ENCODE peak calls at places on chromosomes 16 and 17, in six cellular contexts. L is H9, V is mesendoderm, A is IMR-90, X is mesenchymal stem cell, T is neuronal stem cell. I is an unnamed sample.
A peak's percentile ranks its signal among the peaks of the same experiment; 100 is the strongest.

GRCh38 chr17:16428098-16428882 is 12.9 kb downstream of the TRPV2 start:
- DNase-seq in L (peak; percentile 85), V (peak; percentile 70), A (peak; percentile 59), X (peak; percentile 59), T (no peak), I (peak; percentile 29)

GRCh38 chr17:7838291-7839075 is 4.5 kb downstream of the KDM6B start:
- DNase-seq in L (peak; percentile 78), V (peak; percentile 85), A (peak; percentile 78), X (peak; percentile 90), T (peak; percentile 81), I (peak; percentile 43)

GRCh38 chr17:7293131-7293557 is 1.3 kb downstream of the YBX2 start:
- DNase-seq in L (no peak), V (no peak), A (no peak), X (no peak), T (no peak), I (no peak)

GRCh38 chr16:28085376-28086171 is 22.1 kb upstream of the GSG1L start:
- DNase-seq in L (no peak), V (no peak), A (no peak), X (no peak), T (no peak), I (no peak)

GRCh38 chr17:29566473-29567361 is at the start of gene ABHD15:
- DNase-seq in L (peak; percentile 65), V (peak; percentile 47), A (peak; percentile 59), X (peak; percentile 78), T (peak; percentile 55), I (peak; percentile 80)

GRCh38 chr16:87541004-87541881 is 48.4 kb upstream of the ZCCHC14 start:
- DNase-seq in L (no peak), V (no peak), A (peak; percentile 79), X (peak; percentile 50), T (no peak), I (no peak)

GRCh38 chr16:28103516-28104170 is 40.1 kb upstream of the GSG1L start:
- DNase-seq in L (no peak), V (no peak), A (no peak), X (no peak), T (no peak), I (no peak)

GRCh38 chr16:19179890-19180490 is 11.9 kb downstream of the SYT17 start:
- DNase-seq in L (peak; percentile 49), V (peak; percentile 61), A (peak; percentile 33), X (peak; percentile 30), T (peak; percentile 48), I (peak; percentile 46)

GRCh38 chr16:30948087-30948955 is 547 bp upstream of the ORAI3 start:
- DNase-seq in L (peak; percentile 100), V (peak; percentile 100), A (peak; percentile 96), X (peak; percentile 100), T (peak; percentile 100), I (peak; percentile 85)

GRCh38 chr17:83149326-83149725 is 69.9 kb downstream of the METRNL start:
- DNase-seq in L (no peak), V (no peak), A (no peak), X (no peak), T (no peak), I (no peak)

GRCh38 chr16:23057013-23057596 is 92.1 kb downstream of the USP31 start:
- DNase-seq in L (no peak), V (no peak), A (no peak), X (no peak), T (no peak), I (no peak)

GRCh38 chr16:29985271-29985811 is 10.1 kb downstream of the HIRIP3 start:
- DNase-seq in L (no peak), V (no peak), A (no peak), X (no peak), T (no peak), I (no peak)

GRCh38 chr17:73960469-73960868 is 243.0 kb upstream of the RPL38 start:
- DNase-seq in L (no peak), V (no peak), A (no peak), X (no peak), T (no peak), I (no peak)
- H3K27ac ChIP-seq in L (no peak overlapping the region), V (no peak overlapping the region), A (no peak overlapping the region), X (no peak overlapping the region), T (no peak overlapping the region), I (no peak overlapping the region)

GRCh38 chr17:18962494-18962815 is 10.5 kb downstream of the SLC5A10 start:
- DNase-seq in L (no peak), V (no peak), A (no peak), X (no peak), T (no peak), I (no peak)
- H4K8ac ChIP-seq in L (no peak overlapping the region), V (no peak overlapping the region), A (peak overlapping the region; percentile 47), X (peak overlapping the region; percentile 20), T (no peak overlapping the region), I (no peak overlapping the region)

DNA sequence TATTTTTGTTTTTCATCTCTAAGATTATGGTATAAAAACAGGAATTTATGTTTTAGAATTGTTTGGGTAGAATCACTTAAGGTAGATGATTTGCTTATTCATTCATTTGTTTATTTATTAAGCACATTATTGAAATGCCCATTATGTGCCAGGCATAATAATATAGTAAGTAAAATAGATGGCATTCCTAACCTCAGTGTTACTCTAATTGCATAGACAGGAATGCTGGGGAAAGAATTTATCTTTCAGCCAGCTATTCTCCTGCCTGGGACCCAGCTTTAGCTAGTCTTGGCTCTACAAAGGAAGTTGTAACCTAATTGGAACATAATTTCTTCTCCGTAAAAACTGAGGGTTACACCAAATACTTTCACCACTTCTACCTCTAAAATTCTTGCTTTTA is 44.6 kb downstream of the NFAT5 start:
- DNase-seq in L (no peak), V (peak; percentile 63), A (no peak), X (no peak), T (peak; percentile 35), I (no peak)
- H3K27ac ChIP-seq in L (no peak overlapping the region), V (no peak overlapping the region), A (no peak overlapping the region), X (no peak overlapping the region), T (no peak overlapping the region), I (no peak overlapping the region)

DNA sequence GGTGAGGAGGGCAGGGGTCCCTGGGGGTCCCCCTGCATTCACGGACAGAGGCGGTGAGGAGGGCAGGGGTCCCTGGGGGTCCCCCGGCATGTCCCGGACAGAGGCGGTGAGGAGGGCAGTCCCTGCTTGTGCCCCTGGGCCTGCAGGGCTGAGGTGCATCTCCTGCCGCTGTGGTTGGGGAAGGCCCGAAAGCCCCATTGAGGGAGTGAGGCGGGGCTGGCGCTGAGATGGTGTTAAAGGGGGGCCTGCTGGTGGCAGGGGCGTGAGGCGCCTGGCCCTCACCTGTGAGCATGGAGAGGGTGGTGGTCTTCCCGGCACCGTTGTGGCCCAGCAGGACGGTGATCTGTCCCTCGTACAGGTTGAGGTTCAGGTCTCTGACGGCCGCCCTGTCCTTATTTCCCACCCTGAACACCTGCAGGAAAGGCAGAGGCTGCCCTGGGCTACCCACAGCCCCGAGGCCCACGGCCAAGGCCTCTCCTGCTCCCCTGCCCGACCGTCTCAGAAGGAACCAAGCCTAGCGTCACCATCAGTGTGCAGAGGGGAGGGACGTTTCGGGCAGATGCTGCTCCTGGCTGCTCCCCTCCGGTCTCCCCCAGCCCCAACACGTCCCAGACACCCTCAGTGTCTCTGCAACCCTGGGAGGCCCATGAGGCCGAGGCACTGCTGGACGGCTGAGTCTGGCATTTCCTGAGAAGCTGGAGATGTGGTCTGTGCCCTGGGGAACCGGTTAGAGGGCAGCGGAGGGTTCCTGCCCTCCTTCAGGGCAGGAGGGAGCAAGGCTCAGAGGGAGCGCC is 31.4 kb upstream of the RNPS1 start:
- DNase-seq in L (no peak), V (no peak), A (no peak), X (no peak), T (no peak), I (no peak)
- H4K8ac ChIP-seq in L (no peak overlapping the region), V (no peak overlapping the region), A (no peak overlapping the region), X (no peak overlapping the region), T (no peak overlapping the region), I (no peak overlapping the region)

GRCh38 chr16:80900593-80900954 is 96.2 kb upstream of the CDYL2 start:
- DNase-seq in L (no peak), V (no peak), A (no peak), X (no peak), T (no peak), I (no peak)
- H3K27ac ChIP-seq in L (no peak overlapping the region), V (no peak overlapping the region), A (peak overlapping the region; percentile 3), X (no peak overlapping the region), T (no peak overlapping the region), I (no peak overlapping the region)

DNA sequence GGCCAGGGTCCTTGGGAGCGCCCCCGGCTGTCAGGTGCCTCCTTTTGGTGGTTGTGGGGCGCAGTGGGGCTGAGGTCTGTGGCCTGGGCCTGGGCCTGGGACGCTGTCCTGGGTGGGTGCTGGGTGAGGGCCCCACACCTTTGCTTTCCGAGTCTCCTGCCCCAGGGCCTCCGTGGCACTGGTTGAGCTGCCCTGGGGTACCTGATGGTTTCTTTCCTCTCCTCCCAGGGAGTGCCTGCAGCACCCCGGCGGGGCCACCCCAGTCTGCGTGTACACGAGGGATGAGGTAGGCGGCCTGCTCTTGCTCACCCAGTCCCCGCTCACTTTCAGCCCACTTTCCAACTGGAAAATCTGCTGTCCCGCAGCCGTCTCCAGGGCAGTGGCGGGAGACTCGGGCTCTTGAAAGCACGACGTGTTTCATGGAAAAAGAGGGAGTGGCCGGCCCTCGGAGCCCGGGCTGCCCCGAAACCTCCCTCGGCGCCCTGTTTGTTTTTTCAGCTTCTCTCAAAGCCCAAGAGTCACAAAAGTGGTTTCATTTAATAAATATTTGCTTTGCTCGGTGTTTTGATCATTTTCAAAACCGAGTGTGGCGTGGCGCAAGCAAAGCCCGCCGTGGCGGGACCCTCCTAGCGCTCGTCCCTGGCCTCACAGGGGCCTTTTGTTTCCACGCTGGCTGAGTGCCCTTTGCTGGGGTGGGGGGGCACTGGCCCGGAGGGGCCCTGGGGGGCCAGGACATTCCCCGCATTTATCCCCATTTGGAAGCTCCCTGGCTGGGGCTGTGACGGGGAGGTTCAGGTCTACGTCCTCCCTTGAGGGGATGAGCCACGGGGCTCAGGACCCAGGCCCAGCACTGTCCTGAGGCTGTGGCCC is 17.4 kb downstream of the ASPSCR1 start:
- DNase-seq in L (no peak), V (no peak), A (no peak), X (no peak), T (no peak), I (peak; percentile 7)
- H4K8ac ChIP-seq in L (no peak overlapping the region), V (no peak overlapping the region), A (no peak overlapping the region), X (peak overlapping the region; percentile 28), T (peak overlapping the region; percentile 82), I (no peak overlapping the region)

GRCh38 chr17:11298401-11298800 is 57.4 kb downstream of the SHISA6 start:
- DNase-seq in L (no peak), V (no peak), A (no peak), X (no peak), T (no peak), I (no peak)
- H3K27ac ChIP-seq in L (no peak overlapping the region), V (no peak overlapping the region), A (no peak overlapping the region), X (no peak overlapping the region), T (no peak overlapping the region), I (no peak overlapping the region)